ENCODE peak calls at places on chromosomes 3 and 15, in nine cellular contexts. One of them, this sample, is unnamed.

GRCh38 chr3:126446301-126446700 is 29.4 kb downstream of the ZXDC start:
- DNase-seq in ovary: no peak
- DNase-seq in psoas muscle: no peak
- DNase-seq in transverse colon: no peak
- DNase-seq in neural progenitor cell: peak; percentile 44
- DNase-seq in Peyer's patch: peak; percentile 23
- DNase-seq in upper lobe of right lung: peak; percentile 49
- DNase-seq in MG63: no peak
- DNase-seq in tibial artery: peak; percentile 54
- DNase-seq in this sample: no peak

GRCh38 chr3:107634142-107634489 is 111.4 kb downstream of the BBX start:
- DNase-seq in ovary: no peak
- DNase-seq in psoas muscle: no peak
- DNase-seq in transverse colon: no peak
- DNase-seq in neural progenitor cell: no peak
- DNase-seq in Peyer's patch: no peak
- DNase-seq in upper lobe of right lung: no peak
- DNase-seq in MG63: no peak
- DNase-seq in tibial artery: no peak
- DNase-seq in this sample: no peak

GRCh38 chr3:141878812-141879211 is 2.4 kb downstream of the ATP1B3 start:
- DNase-seq in ovary: no peak
- DNase-seq in psoas muscle: no peak
- DNase-seq in transverse colon: peak; percentile 21
- DNase-seq in neural progenitor cell: no peak
- DNase-seq in Peyer's patch: no peak
- DNase-seq in upper lobe of right lung: no peak
- DNase-seq in MG63: peak; percentile 27
- DNase-seq in tibial artery: no peak
- DNase-seq in this sample: no peak

GRCh38 chr3:2024037-2024436 is 74.6 kb upstream of the CNTN4 start:
- DNase-seq in ovary: no peak
- DNase-seq in psoas muscle: no peak
- DNase-seq in transverse colon: no peak
- DNase-seq in neural progenitor cell: no peak
- DNase-seq in Peyer's patch: no peak
- DNase-seq in upper lobe of right lung: no peak
- DNase-seq in MG63: no peak
- DNase-seq in tibial artery: no peak
- DNase-seq in this sample: no peak

GRCh38 chr3:178067721-178068120 is 468.5 kb upstream of the KCNMB2 start:
- DNase-seq in ovary: no peak
- DNase-seq in psoas muscle: no peak
- DNase-seq in transverse colon: no peak
- DNase-seq in neural progenitor cell: no peak
- DNase-seq in Peyer's patch: no peak
- DNase-seq in upper lobe of right lung: no peak
- DNase-seq in MG63: no peak
- DNase-seq in tibial artery: no peak
- DNase-seq in this sample: no peak

GRCh38 chr3:65196663-65197062 is 508.9 kb upstream of the ADAMTS9 start:
- DNase-seq in ovary: no peak
- DNase-seq in psoas muscle: no peak
- DNase-seq in transverse colon: no peak
- DNase-seq in neural progenitor cell: no peak
- DNase-seq in Peyer's patch: no peak
- DNase-seq in upper lobe of right lung: no peak
- DNase-seq in MG63: no peak
- DNase-seq in tibial artery: no peak
- DNase-seq in this sample: no peak

GRCh38 chr3:45688194-45688881 is 858 bp upstream of the SACM1L start:
- DNase-seq in ovary: peak; percentile 45
- DNase-seq in psoas muscle: no peak
- DNase-seq in transverse colon: peak; percentile 28
- DNase-seq in neural progenitor cell: peak; percentile 81
- DNase-seq in Peyer's patch: peak; percentile 64
- DNase-seq in upper lobe of right lung: no peak
- DNase-seq in MG63: peak; percentile 21
- DNase-seq in tibial artery: no peak
- DNase-seq in this sample: no peak

GRCh38 chr3:98623572-98624280 is 30.3 kb upstream of the CPOX start:
- DNase-seq in ovary: no peak
- DNase-seq in psoas muscle: no peak
- DNase-seq in transverse colon: no peak
- DNase-seq in neural progenitor cell: no peak
- DNase-seq in Peyer's patch: no peak
- DNase-seq in upper lobe of right lung: no peak
- DNase-seq in MG63: no peak
- DNase-seq in tibial artery: no peak
- DNase-seq in this sample: no peak

GRCh38 chr15:98522127-98522526 is 126.2 kb upstream of the IGF1R start:
- DNase-seq in ovary: no peak
- DNase-seq in psoas muscle: no peak
- DNase-seq in transverse colon: no peak
- DNase-seq in neural progenitor cell: no peak
- DNase-seq in Peyer's patch: peak; percentile 24
- DNase-seq in upper lobe of right lung: no peak
- DNase-seq in MG63: no peak
- DNase-seq in tibial artery: no peak
- DNase-seq in this sample: no peak

GRCh38 chr15:98517051-98517450 is 131.3 kb upstream of the IGF1R start:
- DNase-seq in ovary: no peak
- DNase-seq in psoas muscle: no peak
- DNase-seq in transverse colon: no peak
- DNase-seq in neural progenitor cell: no peak
- DNase-seq in Peyer's patch: peak; percentile 10
- DNase-seq in upper lobe of right lung: no peak
- DNase-seq in MG63: no peak
- DNase-seq in tibial artery: no peak
- DNase-seq in this sample: no peak

GRCh38 chr15:98518823-98519561 is 129.3 kb upstream of the IGF1R start:
- DNase-seq in ovary: peak; percentile 68
- DNase-seq in psoas muscle: no peak
- DNase-seq in transverse colon: peak; percentile 32
- DNase-seq in neural progenitor cell: peak; percentile 90
- DNase-seq in Peyer's patch: peak; percentile 66
- DNase-seq in upper lobe of right lung: no peak
- DNase-seq in MG63: peak; percentile 42
- DNase-seq in tibial artery: no peak
- DNase-seq in this sample: peak; percentile 34

GRCh38 chr15:98523912-98524255 is 124.5 kb upstream of the IGF1R start:
- DNase-seq in ovary: no peak
- DNase-seq in psoas muscle: no peak
- DNase-seq in transverse colon: no peak
- DNase-seq in neural progenitor cell: no peak
- DNase-seq in Peyer's patch: peak; percentile 19
- DNase-seq in upper lobe of right lung: no peak
- DNase-seq in MG63: no peak
- DNase-seq in tibial artery: no peak
- DNase-seq in this sample: no peak

DNA sequence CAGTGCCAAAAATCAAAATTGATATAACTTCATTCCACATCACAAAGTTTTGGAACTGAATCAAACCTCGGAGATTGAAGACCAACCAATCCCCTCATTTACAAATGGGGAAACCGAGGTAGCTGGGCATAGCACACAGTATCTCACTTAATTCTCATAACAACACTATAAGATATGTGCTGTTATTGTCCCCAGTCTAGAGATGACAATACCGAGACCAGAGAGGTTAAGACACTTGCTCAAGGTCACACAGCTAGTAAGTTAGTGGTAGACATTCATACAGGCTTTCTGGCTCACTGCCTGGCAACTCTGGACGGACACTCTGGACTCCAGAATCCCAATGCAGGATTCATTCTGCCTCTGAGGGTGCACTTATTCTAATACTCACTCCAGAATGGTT is 128.6 kb upstream of the IGF1R start:
- DNase-seq in ovary: no peak
- DNase-seq in psoas muscle: no peak
- DNase-seq in transverse colon: no peak
- DNase-seq in neural progenitor cell: no peak
- DNase-seq in Peyer's patch: no peak
- DNase-seq in upper lobe of right lung: no peak
- DNase-seq in MG63: no peak
- DNase-seq in tibial artery: no peak
- DNase-seq in this sample: no peak
- H3K27me3 ChIP-seq in ovary: no peaks in the 10 kb centered on the region
- H3K27me3 ChIP-seq in psoas muscle: no peaks in the 10 kb centered on the region
- H3K27me3 ChIP-seq in transverse colon: no peaks in the 10 kb centered on the region
- H3K27me3 ChIP-seq in neural progenitor cell: no peaks in the 10 kb centered on the region
- H3K27me3 ChIP-seq in Peyer's patch: no peaks in the 10 kb centered on the region
- H3K27me3 ChIP-seq in upper lobe of right lung: no peaks in the 10 kb centered on the region
- H3K27me3 ChIP-seq in MG63: no peaks in the 10 kb centered on the region
- H3K27me3 ChIP-seq in tibial artery: no peaks in the 10 kb centered on the region
- H3K27me3 ChIP-seq in this sample: no peaks in the 10 kb centered on the region

GRCh38 chr3:150960708-150961684 is 11.5 kb downstream of the CLRN1 start:
- DNase-seq in ovary: no peak
- DNase-seq in psoas muscle: no peak
- DNase-seq in transverse colon: no peak
- DNase-seq in neural progenitor cell: no peak
- DNase-seq in Peyer's patch: no peak
- DNase-seq in upper lobe of right lung: no peak
- DNase-seq in MG63: no peak
- DNase-seq in tibial artery: no peak
- DNase-seq in this sample: no peak

GRCh38 chr3:150970665-150971327 is 1.7 kb downstream of the CLRN1 start:
- DNase-seq in ovary: no peak
- DNase-seq in psoas muscle: no peak
- DNase-seq in transverse colon: no peak
- DNase-seq in neural progenitor cell: no peak
- DNase-seq in Peyer's patch: no peak
- DNase-seq in upper lobe of right lung: no peak
- DNase-seq in MG63: peak; percentile 44
- DNase-seq in tibial artery: no peak
- DNase-seq in this sample: no peak

GRCh38 chr3:150968341-150968740 is 4.2 kb downstream of the CLRN1 start:
- DNase-seq in ovary: no peak
- DNase-seq in psoas muscle: no peak
- DNase-seq in transverse colon: no peak
- DNase-seq in neural progenitor cell: no peak
- DNase-seq in Peyer's patch: no peak
- DNase-seq in upper lobe of right lung: no peak
- DNase-seq in MG63: no peak
- DNase-seq in tibial artery: no peak
- DNase-seq in this sample: no peak

GRCh38 chr3:150961949-150962348 is 10.6 kb downstream of the CLRN1 start:
- DNase-seq in ovary: no peak
- DNase-seq in psoas muscle: no peak
- DNase-seq in transverse colon: no peak
- DNase-seq in neural progenitor cell: no peak
- DNase-seq in Peyer's patch: no peak
- DNase-seq in upper lobe of right lung: no peak
- DNase-seq in MG63: no peak
- DNase-seq in tibial artery: no peak
- DNase-seq in this sample: no peak

GRCh38 chr3:150965436-150965835 is 7.1 kb downstream of the CLRN1 start:
- DNase-seq in ovary: no peak
- DNase-seq in psoas muscle: no peak
- DNase-seq in transverse colon: no peak
- DNase-seq in neural progenitor cell: no peak
- DNase-seq in Peyer's patch: no peak
- DNase-seq in upper lobe of right lung: no peak
- DNase-seq in MG63: no peak
- DNase-seq in tibial artery: no peak
- DNase-seq in this sample: no peak
- H3K27me3 ChIP-seq in ovary: no peaks in the 10 kb centered on the region
- H3K27me3 ChIP-seq in psoas muscle: no peaks in the 10 kb centered on the region
- H3K27me3 ChIP-seq in transverse colon: no peaks in the 10 kb centered on the region
- H3K27me3 ChIP-seq in neural progenitor cell: no peaks in the 10 kb centered on the region
- H3K27me3 ChIP-seq in Peyer's patch: no peaks in the 10 kb centered on the region
- H3K27me3 ChIP-seq in upper lobe of right lung: no peaks in the 10 kb centered on the region
- H3K27me3 ChIP-seq in MG63: peaks cover 32% of the 10 kb centered on the region
- H3K27me3 ChIP-seq in tibial artery: no peaks in the 10 kb centered on the region
- H3K27me3 ChIP-seq in this sample: no peaks in the 10 kb centered on the region

GRCh38 chr15:69144530-69144929 is 15.9 kb upstream of the GLCE start:
- DNase-seq in ovary: no peak
- DNase-seq in psoas muscle: no peak
- DNase-seq in transverse colon: no peak
- DNase-seq in neural progenitor cell: no peak
- DNase-seq in Peyer's patch: no peak
- DNase-seq in upper lobe of right lung: no peak
- DNase-seq in MG63: no peak
- DNase-seq in tibial artery: no peak
- DNase-seq in this sample: no peak

GRCh38 chr15:69141286-69141701 is 19.1 kb upstream of the GLCE start:
- DNase-seq in ovary: no peak
- DNase-seq in psoas muscle: no peak
- DNase-seq in transverse colon: no peak
- DNase-seq in neural progenitor cell: no peak
- DNase-seq in Peyer's patch: peak; percentile 69
- DNase-seq in upper lobe of right lung: no peak
- DNase-seq in MG63: peak; percentile 68
- DNase-seq in tibial artery: no peak
- DNase-seq in this sample: no peak

GRCh38 chr15:69143756-69144436 is 16.5 kb upstream of the GLCE start:
- DNase-seq in ovary: no peak
- DNase-seq in psoas muscle: no peak
- DNase-seq in transverse colon: no peak
- DNase-seq in neural progenitor cell: no peak
- DNase-seq in Peyer's patch: no peak
- DNase-seq in upper lobe of right lung: no peak
- DNase-seq in MG63: no peak
- DNase-seq in tibial artery: no peak
- DNase-seq in this sample: no peak

GRCh38 chr15:69140306-69140705 is 20.1 kb upstream of the GLCE start:
- DNase-seq in ovary: no peak
- DNase-seq in psoas muscle: no peak
- DNase-seq in transverse colon: no peak
- DNase-seq in neural progenitor cell: no peak
- DNase-seq in Peyer's patch: no peak
- DNase-seq in upper lobe of right lung: no peak
- DNase-seq in MG63: peak; percentile 76
- DNase-seq in tibial artery: no peak
- DNase-seq in this sample: no peak

GRCh38 chr15:69141833-69142232 is 18.6 kb upstream of the GLCE start:
- DNase-seq in ovary: no peak
- DNase-seq in psoas muscle: no peak
- DNase-seq in transverse colon: no peak
- DNase-seq in neural progenitor cell: no peak
- DNase-seq in Peyer's patch: no peak
- DNase-seq in upper lobe of right lung: no peak
- DNase-seq in MG63: no peak
- DNase-seq in tibial artery: no peak
- DNase-seq in this sample: no peak
- H3K27me3 ChIP-seq in ovary: no peaks in the 10 kb centered on the region
- H3K27me3 ChIP-seq in psoas muscle: peaks cover 34% of the 10 kb centered on the region
- H3K27me3 ChIP-seq in transverse colon: no peaks in the 10 kb centered on the region
- H3K27me3 ChIP-seq in neural progenitor cell: no peaks in the 10 kb centered on the region
- H3K27me3 ChIP-seq in Peyer's patch: no peaks in the 10 kb centered on the region
- H3K27me3 ChIP-seq in upper lobe of right lung: no peaks in the 10 kb centered on the region
- H3K27me3 ChIP-seq in MG63: peaks cover 13% of the 10 kb centered on the region
- H3K27me3 ChIP-seq in tibial artery: peaks cover 43% of the 10 kb centered on the region
- H3K27me3 ChIP-seq in this sample: no peaks in the 10 kb centered on the region

GRCh38 chr3:74537857-74538256 is 76.6 kb downstream of the CNTN3 start:
- DNase-seq in ovary: no peak
- DNase-seq in psoas muscle: no peak
- DNase-seq in transverse colon: no peak
- DNase-seq in neural progenitor cell: no peak
- DNase-seq in Peyer's patch: no peak
- DNase-seq in upper lobe of right lung: no peak
- DNase-seq in MG63: no peak
- DNase-seq in tibial artery: no peak
- DNase-seq in this sample: no peak

GRCh38 chr3:74534611-74535010 is 79.8 kb downstream of the CNTN3 start:
- DNase-seq in ovary: no peak
- DNase-seq in psoas muscle: no peak
- DNase-seq in transverse colon: no peak
- DNase-seq in neural progenitor cell: no peak
- DNase-seq in Peyer's patch: no peak
- DNase-seq in upper lobe of right lung: no peak
- DNase-seq in MG63: no peak
- DNase-seq in tibial artery: no peak
- DNase-seq in this sample: no peak

GRCh38 chr3:74535281-74535680 is 79.2 kb downstream of the CNTN3 start:
- DNase-seq in ovary: no peak
- DNase-seq in psoas muscle: no peak
- DNase-seq in transverse colon: no peak
- DNase-seq in neural progenitor cell: no peak
- DNase-seq in Peyer's patch: no peak
- DNase-seq in upper lobe of right lung: no peak
- DNase-seq in MG63: no peak
- DNase-seq in tibial artery: no peak
- DNase-seq in this sample: no peak

GRCh38 chr3:74538669-74539068 is 75.8 kb downstream of the CNTN3 start:
- DNase-seq in ovary: no peak
- DNase-seq in psoas muscle: no peak
- DNase-seq in transverse colon: no peak
- DNase-seq in neural progenitor cell: no peak
- DNase-seq in Peyer's patch: no peak
- DNase-seq in upper lobe of right lung: no peak
- DNase-seq in MG63: no peak
- DNase-seq in tibial artery: no peak
- DNase-seq in this sample: no peak

GRCh38 chr3:74537164-74537563 is 77.3 kb downstream of the CNTN3 start:
- DNase-seq in ovary: no peak
- DNase-seq in psoas muscle: no peak
- DNase-seq in transverse colon: no peak
- DNase-seq in neural progenitor cell: no peak
- DNase-seq in Peyer's patch: no peak
- DNase-seq in upper lobe of right lung: no peak
- DNase-seq in MG63: peak; percentile 57
- DNase-seq in tibial artery: no peak
- DNase-seq in this sample: no peak
- H3K27me3 ChIP-seq in ovary: no peaks in the 10 kb centered on the region
- H3K27me3 ChIP-seq in psoas muscle: no peaks in the 10 kb centered on the region
- H3K27me3 ChIP-seq in transverse colon: no peaks in the 10 kb centered on the region
- H3K27me3 ChIP-seq in neural progenitor cell: no peaks in the 10 kb centered on the region
- H3K27me3 ChIP-seq in Peyer's patch: no peaks in the 10 kb centered on the region
- H3K27me3 ChIP-seq in upper lobe of right lung: no peaks in the 10 kb centered on the region
- H3K27me3 ChIP-seq in MG63: no peaks in the 10 kb centered on the region
- H3K27me3 ChIP-seq in tibial artery: no peaks in the 10 kb centered on the region
- H3K27me3 ChIP-seq in this sample: no peaks in the 10 kb centered on the region

This sample was measured in CD8-positive, alpha-beta T cell.